ENCODE peak calls at places on chromosomes 1 and 21, in seven cellular contexts. One of them, this sample, is unnamed.

GRCh38 chr1:152654110-152654509 is 9.1 kb upstream of the LCE2D start:
- DNase-seq in breast epithelium: no peak
- DNase-seq in prostate gland: no peak
- DNase-seq in heart left ventricle: no peak
- DNase-seq in stomach: peak
- DNase-seq in esophagus squamous epithelium: no peak
- DNase-seq in H1: no peak
- DNase-seq in this sample: peak

GRCh38 chr1:100627936-100628335 is 90.0 kb downstream of the GPR88 start:
- DNase-seq in breast epithelium: no peak
- DNase-seq in prostate gland: no peak
- DNase-seq in heart left ventricle: no peak
- DNase-seq in stomach: no peak
- DNase-seq in esophagus squamous epithelium: no peak
- DNase-seq in H1: no peak
- DNase-seq in this sample: no peak

GRCh38 chr1:153962088-153963029 is 978 bp downstream of the SLC39A1 start:
- DNase-seq in breast epithelium: peak
- DNase-seq in prostate gland: peak
- DNase-seq in heart left ventricle: peak
- DNase-seq in stomach: peak
- DNase-seq in esophagus squamous epithelium: no peak
- DNase-seq in H1: no peak
- DNase-seq in this sample: peak

GRCh38 chr1:20486457-20487235 is 636 bp upstream of the CAMK2N1 start:
- DNase-seq in breast epithelium: peak
- DNase-seq in prostate gland: peak
- DNase-seq in heart left ventricle: peak
- DNase-seq in stomach: peak
- DNase-seq in esophagus squamous epithelium: no peak
- DNase-seq in H1: no peak
- DNase-seq in this sample: peak

GRCh38 chr1:201421041-201421440 is 489 bp downstream of the TNNI1 start:
- DNase-seq in breast epithelium: no peak
- DNase-seq in prostate gland: no peak
- DNase-seq in heart left ventricle: peak
- DNase-seq in stomach: no peak
- DNase-seq in esophagus squamous epithelium: no peak
- DNase-seq in H1: no peak
- DNase-seq in this sample: no peak

GRCh38 chr1:68827261-68827660 is 330.4 kb upstream of the DEPDC1 start:
- DNase-seq in breast epithelium: no peak
- DNase-seq in prostate gland: no peak
- DNase-seq in heart left ventricle: no peak
- DNase-seq in stomach: no peak
- DNase-seq in esophagus squamous epithelium: no peak
- DNase-seq in H1: no peak
- DNase-seq in this sample: no peak

GRCh38 chr1:66733348-66734017 is 18.8 kb upstream of the DYNLT5 start:
- DNase-seq in breast epithelium: no peak
- DNase-seq in prostate gland: no peak
- DNase-seq in heart left ventricle: no peak
- DNase-seq in stomach: no peak
- DNase-seq in esophagus squamous epithelium: no peak
- DNase-seq in H1: no peak
- DNase-seq in this sample: no peak

GRCh38 chr1:229579101-229579651 is 20.7 kb upstream of the ABCB10 start:
- DNase-seq in breast epithelium: peak
- DNase-seq in prostate gland: peak
- DNase-seq in heart left ventricle: peak
- DNase-seq in stomach: no peak
- DNase-seq in esophagus squamous epithelium: no peak
- DNase-seq in H1: no peak
- DNase-seq in this sample: no peak

GRCh38 chr1:88035578-88035977 is 648.5 kb upstream of the PKN2 start:
- DNase-seq in breast epithelium: no peak
- DNase-seq in prostate gland: no peak
- DNase-seq in heart left ventricle: no peak
- DNase-seq in stomach: no peak
- DNase-seq in esophagus squamous epithelium: no peak
- DNase-seq in H1: no peak
- DNase-seq in this sample: no peak

GRCh38 chr21:38503588-38503987 is 5.3 kb upstream of the ERG start:
- DNase-seq in breast epithelium: no peak
- DNase-seq in prostate gland: no peak
- DNase-seq in heart left ventricle: peak
- DNase-seq in stomach: no peak
- DNase-seq in esophagus squamous epithelium: no peak
- DNase-seq in H1: no peak
- DNase-seq in this sample: no peak

GRCh38 chr1:152252157-152252556 is 28.2 kb upstream of the HRNR start:
- DNase-seq in breast epithelium: no peak
- DNase-seq in prostate gland: no peak
- DNase-seq in heart left ventricle: no peak
- DNase-seq in stomach: no peak
- DNase-seq in esophagus squamous epithelium: no peak
- DNase-seq in H1: no peak
- DNase-seq in this sample: no peak

GRCh38 chr1:22922640-22923039 is 50.0 kb downstream of the LACTBL1 start:
- DNase-seq in breast epithelium: no peak
- DNase-seq in prostate gland: no peak
- DNase-seq in heart left ventricle: no peak
- DNase-seq in stomach: no peak
- DNase-seq in esophagus squamous epithelium: no peak
- DNase-seq in H1: no peak
- DNase-seq in this sample: no peak

GRCh38 chr1:8597455-8597854 is 220.0 kb downstream of the RERE start:
- DNase-seq in breast epithelium: no peak
- DNase-seq in prostate gland: no peak
- DNase-seq in heart left ventricle: no peak
- DNase-seq in stomach: no peak
- DNase-seq in esophagus squamous epithelium: no peak
- DNase-seq in H1: no peak
- DNase-seq in this sample: no peak

GRCh38 chr1:213985181-213986019 is 2.4 kb upstream of the PROX1 start:
- DNase-seq in breast epithelium: no peak
- DNase-seq in prostate gland: no peak
- DNase-seq in heart left ventricle: no peak
- DNase-seq in stomach: no peak
- DNase-seq in esophagus squamous epithelium: no peak
- DNase-seq in H1: no peak
- DNase-seq in this sample: no peak

GRCh38 chr1:175629318-175629694 is 114.1 kb downstream of the TNR start:
- DNase-seq in breast epithelium: no peak
- DNase-seq in prostate gland: no peak
- DNase-seq in heart left ventricle: no peak
- DNase-seq in stomach: no peak
- DNase-seq in esophagus squamous epithelium: no peak
- DNase-seq in H1: no peak
- DNase-seq in this sample: no peak

GRCh38 chr21:37509802-37510393 is 143.3 kb downstream of the DYRK1A start:
- DNase-seq in breast epithelium: no peak
- DNase-seq in prostate gland: no peak
- DNase-seq in heart left ventricle: no peak
- DNase-seq in stomach: no peak
- DNase-seq in esophagus squamous epithelium: no peak
- DNase-seq in H1: no peak
- DNase-seq in this sample: no peak

GRCh38 chr1:38072858-38073257 is 26.3 kb upstream of the POU3F1 start:
- DNase-seq in breast epithelium: no peak
- DNase-seq in prostate gland: no peak
- DNase-seq in heart left ventricle: no peak
- DNase-seq in stomach: no peak
- DNase-seq in esophagus squamous epithelium: no peak
- DNase-seq in H1: no peak
- DNase-seq in this sample: no peak

GRCh38 chr1:38009841-38010180 is 2.7 kb upstream of the UTP11 start:
- DNase-seq in breast epithelium: no peak
- DNase-seq in prostate gland: no peak
- DNase-seq in heart left ventricle: no peak
- DNase-seq in stomach: no peak
- DNase-seq in esophagus squamous epithelium: no peak
- DNase-seq in H1: no peak
- DNase-seq in this sample: no peak

GRCh38 chr1:98323906-98324358 is 337.6 kb upstream of the SNX7 start:
- DNase-seq in breast epithelium: no peak
- DNase-seq in prostate gland: no peak
- DNase-seq in heart left ventricle: peak
- DNase-seq in stomach: peak
- DNase-seq in esophagus squamous epithelium: no peak
- DNase-seq in H1: peak
- DNase-seq in this sample: no peak

GRCh38 chr1:22217811-22218460 is 75.0 kb upstream of the WNT4 start:
- DNase-seq in breast epithelium: no peak
- DNase-seq in prostate gland: no peak
- DNase-seq in heart left ventricle: no peak
- DNase-seq in stomach: no peak
- DNase-seq in esophagus squamous epithelium: no peak
- DNase-seq in H1: no peak
- DNase-seq in this sample: no peak

GRCh38 chr1:184492543-184492942 is 105.7 kb downstream of the C1orf21 start:
- DNase-seq in breast epithelium: no peak
- DNase-seq in prostate gland: no peak
- DNase-seq in heart left ventricle: no peak
- DNase-seq in stomach: no peak
- DNase-seq in esophagus squamous epithelium: no peak
- DNase-seq in H1: no peak
- DNase-seq in this sample: no peak

DNA sequence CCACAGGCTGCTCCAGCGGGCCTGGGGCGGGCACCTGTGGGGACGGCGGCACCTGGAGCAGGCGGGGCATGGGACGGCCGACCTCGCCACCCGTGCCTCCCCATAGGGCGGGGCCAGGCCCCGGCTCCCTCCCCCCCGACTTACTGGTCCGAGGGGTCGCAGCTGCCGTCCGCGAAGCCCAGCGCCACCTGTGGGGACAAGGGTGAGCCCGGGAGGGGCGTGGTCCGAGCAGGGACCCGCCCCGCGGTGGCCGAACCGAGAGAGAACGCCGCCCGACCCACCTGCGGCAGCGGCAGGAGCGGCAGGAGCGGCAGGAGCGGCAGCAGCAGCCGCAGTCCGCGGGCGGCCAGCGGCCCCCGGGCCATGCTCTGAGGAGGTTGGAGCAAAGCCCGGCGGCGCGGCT is at the start of gene TMEM52:
- DNase-seq in breast epithelium: peak
- DNase-seq in prostate gland: no peak
- DNase-seq in heart left ventricle: no peak
- DNase-seq in stomach: no peak
- DNase-seq in esophagus squamous epithelium: no peak
- DNase-seq in H1: no peak
- DNase-seq in this sample: no peak
- TF ChIP-seq POLR2A in breast epithelium: no peak
- TF ChIP-seq POLR2A in prostate gland: peak
- TF ChIP-seq POLR2A in heart left ventricle: peak
- TF ChIP-seq POLR2A in stomach: no peak
- TF ChIP-seq POLR2A in esophagus squamous epithelium: no peak
- TF ChIP-seq POLR2A in H1: no peak
- TF ChIP-seq POLR2A in this sample: peak

DNA sequence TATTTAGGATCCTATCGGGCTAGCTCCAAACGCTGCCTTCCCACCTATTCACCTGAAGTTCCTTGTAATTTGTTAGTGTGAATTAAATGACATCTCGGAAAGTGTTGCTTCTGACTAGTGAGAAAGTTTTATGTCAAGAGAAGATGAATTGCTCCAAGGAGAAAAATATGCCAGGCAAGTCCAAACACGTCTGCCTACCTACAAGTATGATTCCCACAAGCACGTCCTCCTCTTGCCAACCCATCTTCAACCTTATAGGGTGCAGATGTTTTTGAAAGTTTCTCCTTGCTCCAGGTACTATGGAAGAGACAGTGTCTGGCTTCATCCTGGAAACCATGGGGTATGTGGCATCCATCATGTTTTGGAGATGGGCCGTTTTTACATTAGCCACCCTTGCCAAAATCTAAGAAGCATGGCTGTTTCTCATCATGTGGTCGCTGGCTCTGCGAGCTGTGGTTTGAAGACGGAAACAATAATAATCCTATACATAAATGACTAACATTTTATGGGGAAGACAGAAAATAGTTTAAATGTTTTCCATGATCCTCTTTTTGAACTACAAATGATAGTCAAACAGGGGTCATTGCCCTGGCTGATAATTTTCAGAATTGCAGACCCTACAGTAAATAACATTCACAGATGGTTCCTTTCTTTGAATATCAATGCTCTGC is 505.8 kb downstream of the SMYD3 start:
- DNase-seq in breast epithelium: no peak
- DNase-seq in prostate gland: no peak
- DNase-seq in heart left ventricle: no peak
- DNase-seq in stomach: no peak
- DNase-seq in esophagus squamous epithelium: no peak
- DNase-seq in H1: no peak
- DNase-seq in this sample: no peak
- TF ChIP-seq POLR2A in breast epithelium: no peak
- TF ChIP-seq POLR2A in prostate gland: no peak
- TF ChIP-seq POLR2A in heart left ventricle: no peak
- TF ChIP-seq POLR2A in stomach: no peak
- TF ChIP-seq POLR2A in esophagus squamous epithelium: no peak
- TF ChIP-seq POLR2A in H1: no peak
- TF ChIP-seq POLR2A in this sample: no peak

GRCh38 chr21:45364464-45365185 is 40.3 kb upstream of the COL18A1 start:
- DNase-seq in breast epithelium: peak
- DNase-seq in prostate gland: no peak
- DNase-seq in heart left ventricle: peak
- DNase-seq in stomach: no peak
- DNase-seq in esophagus squamous epithelium: no peak
- DNase-seq in H1: no peak
- DNase-seq in this sample: no peak
- TF ChIP-seq POLR2A in breast epithelium: no peak
- TF ChIP-seq POLR2A in prostate gland: no peak
- TF ChIP-seq POLR2A in heart left ventricle: no peak
- TF ChIP-seq POLR2A in stomach: no peak
- TF ChIP-seq POLR2A in esophagus squamous epithelium: no peak
- TF ChIP-seq POLR2A in H1: no peak
- TF ChIP-seq POLR2A in this sample: no peak

DNA sequence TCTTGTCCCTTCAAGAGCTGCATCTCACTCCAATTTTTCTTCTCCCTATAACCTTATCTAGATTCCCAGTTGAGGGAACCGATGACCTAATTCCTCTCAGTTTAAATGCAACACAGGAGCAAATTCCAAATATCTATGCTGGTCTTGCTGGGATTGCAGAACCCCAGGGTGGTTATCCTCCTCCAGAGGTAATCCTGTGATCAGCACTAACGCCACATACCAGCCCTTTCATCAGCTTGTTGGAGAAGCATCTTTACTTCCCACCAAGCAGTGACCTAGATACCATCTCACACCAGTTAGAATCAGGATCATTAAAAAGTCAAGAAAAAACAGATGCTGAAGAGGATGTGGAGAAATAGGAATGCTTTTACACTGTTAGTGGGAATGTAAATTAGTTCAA is 52.4 kb downstream of the SAMSN1 start:
- DNase-seq in breast epithelium: no peak
- DNase-seq in prostate gland: no peak
- DNase-seq in heart left ventricle: no peak
- DNase-seq in stomach: no peak
- DNase-seq in esophagus squamous epithelium: no peak
- DNase-seq in H1: no peak
- DNase-seq in this sample: no peak
- TF ChIP-seq POLR2A in breast epithelium: no peak
- TF ChIP-seq POLR2A in prostate gland: no peak
- TF ChIP-seq POLR2A in heart left ventricle: no peak
- TF ChIP-seq POLR2A in stomach: no peak
- TF ChIP-seq POLR2A in esophagus squamous epithelium: no peak
- TF ChIP-seq POLR2A in H1: no peak
- TF ChIP-seq POLR2A in this sample: no peak

GRCh38 chr1:54865238-54866073 is 21.5 kb downstream of the DHCR24 start:
- DNase-seq in breast epithelium: no peak
- DNase-seq in prostate gland: no peak
- DNase-seq in heart left ventricle: no peak
- DNase-seq in stomach: peak
- DNase-seq in esophagus squamous epithelium: no peak
- DNase-seq in H1: no peak
- DNase-seq in this sample: no peak
- TF ChIP-seq POLR2A in breast epithelium: no peak
- TF ChIP-seq POLR2A in prostate gland: no peak
- TF ChIP-seq POLR2A in heart left ventricle: no peak
- TF ChIP-seq POLR2A in stomach: no peak
- TF ChIP-seq POLR2A in esophagus squamous epithelium: no peak
- TF ChIP-seq POLR2A in H1: no peak
- TF ChIP-seq POLR2A in this sample: no peak

This sample was measured in Peyer's patch.